ENCODE peak calls at places on chromosomes 2 and 18, in ten cellular contexts. H, C, N, J, I, O, S, K, M and P are unnamed samples.

GRCh38 chr18:46313521-46313920 is 209.3 kb downstream of the HAUS1 start:
- DNase-seq in J (no peak), C (no peak), S (no peak), I (no peak), O (no peak), H (no peak), N (no peak), K (no peak), M (no peak), P (no peak)

GRCh38 chr2:122753341-122753740 is 997.9 kb downstream of the TSN start:
- DNase-seq in J (no peak), H (no peak), K (no peak), N (no peak), O (no peak), C (no peak), M (no peak), I (no peak), S (no peak), P (no peak)

GRCh38 chr2:63081404-63081803 is 30.8 kb downstream of the OTX1 start:
- DNase-seq in I (no peak), K (no peak), M (no peak), H (no peak), J (no peak), S (no peak), O (no peak), C (no peak), N (no peak), P (no peak)

GRCh38 chr2:64914735-64915509 is 74.3 kb upstream of the SLC1A4 start:
- DNase-seq in I (no peak), C (no peak), H (no peak), K (no peak), J (no peak), O (no peak), M (no peak), S (no peak), N (peak), P (no peak)

GRCh38 chr2:69567157-69567908 is 76.2 kb downstream of the AAK1 start:
- DNase-seq in S (peak), I (peak), M (no peak), K (no peak), C (peak), H (no peak), N (no peak), J (no peak), O (no peak), P (peak)

GRCh38 chr18:8217041-8217564 is 392.1 kb upstream of the RAB12 start:
- DNase-seq in J (no peak), H (no peak), I (no peak), K (no peak), S (peak), N (no peak), M (no peak), O (no peak), C (no peak), P (no peak)

GRCh38 chr2:175035806-175036205 is 30.6 kb upstream of the CHN1 start:
- DNase-seq in S (no peak), O (no peak), K (no peak), I (no peak), C (no peak), J (no peak), M (no peak), H (no peak), N (no peak), P (no peak)

GRCh38 chr2:201942525-201942924 is 91.1 kb upstream of the FZD7 start:
- DNase-seq in J (no peak), N (no peak), H (no peak), S (no peak), K (no peak), O (no peak), C (no peak), M (no peak), I (no peak), P (no peak)

GRCh38 chr18:50855976-50856772 is 22.7 kb upstream of the ME2 start:
- DNase-seq in J (no peak), I (no peak), O (no peak), N (no peak), H (no peak), C (no peak), S (no peak), K (no peak), M (no peak), P (no peak)